ENCODE peak calls at places on chromosomes 7 and 10, in seven cellular contexts. X, D, P, B, A, H and M are unnamed samples. For H3K36me3 and H3K27me3, the result is how much of the 10 kb centered on the place peaks cover.

GRCh38 chr10:94129393-94130130 is 135.8 kb downstream of the PLCE1 start:
- DNase-seq in D (no peak), A (peak), X (no peak), B (no peak), P (no peak), H (peak), M (no peak)

GRCh38 chr10:13751191-13751764 is 164.5 kb downstream of the PRPF18 start:
- DNase-seq in P (no peak), X (no peak), H (no peak), D (no peak), B (no peak), A (no peak), M (no peak)

GRCh38 chr7:71308105-71308504 is 176.2 kb downstream of the GALNT17 start:
- DNase-seq in A (peak), H (peak), D (peak), X (no peak), B (no peak), P (no peak), M (peak)

GRCh38 chr7:22445140-22445722 is 54.8 kb downstream of the STEAP1B start:
- DNase-seq in B (peak), A (no peak), P (peak), H (peak), X (peak), D (no peak), M (peak)

GRCh38 chr7:73442222-73442902 is 8.8 kb downstream of the FZD9 start:
- DNase-seq in A (no peak), P (no peak), B (no peak), X (no peak), D (no peak), H (no peak), M (no peak)

GRCh38 chr10:106355450-106355849 is 809.1 kb downstream of the SORCS1 start:
- DNase-seq in H (no peak), P (no peak), A (no peak), D (no peak), X (peak), B (no peak), M (no peak)

GRCh38 chr10:47076949-47077348 is 165.7 kb downstream of the PTPN20 start:
- DNase-seq in B (no peak), H (no peak), P (no peak), A (no peak), X (no peak), D (no peak), M (no peak)

GRCh38 chr10:124375691-124376090 is 43.0 kb downstream of the OAT start:
- DNase-seq in D (no peak), P (no peak), B (no peak), A (no peak), X (no peak), H (no peak), M (no peak)

GRCh38 chr7:34991938-34992840 is 45.1 kb downstream of the DPY19L1 start:
- DNase-seq in P (no peak), H (no peak), D (no peak), X (no peak), B (no peak), A (no peak), M (no peak)

GRCh38 chr10:33703897-33704825 is 369.7 kb upstream of the NRP1 start:
- DNase-seq in X (no peak), D (no peak), H (no peak), P (no peak), B (no peak), A (no peak), M (no peak)

GRCh38 chr10:79102056-79102874 is 33.5 kb downstream of the ZMIZ1 start:
- DNase-seq in X (peak), D (peak), B (no peak), H (peak), P (no peak), A (peak), M (peak)

GRCh38 chr10:68594405-68594804 is 34.3 kb downstream of the TET1 start:
- DNase-seq in A (peak), B (no peak), H (no peak), X (no peak), P (no peak), D (no peak), M (no peak)

GRCh38 chr10:54139819-54140428 is 661.1 kb downstream of the PCDH15 start:
- DNase-seq in B (no peak), H (no peak), D (no peak), A (no peak), X (no peak), P (no peak), M (no peak)

GRCh38 chr7:28032738-28033380 is 147.7 kb downstream of the JAZF1 start:
- DNase-seq in A (no peak), P (no peak), D (no peak), B (no peak), H (no peak), X (no peak), M (no peak)

GRCh38 chr7:64559206-64559605 is 3.7 kb downstream of the ZNF680 start:
- DNase-seq in B (no peak), A (no peak), D (no peak), P (no peak), X (no peak), H (no peak), M (no peak)

GRCh38 chr7:33903770-33904679 is 1.3 kb upstream of the BMPER start:
- DNase-seq in A (peak), D (no peak), P (no peak), H (peak), B (no peak), X (peak), M (peak)

GRCh38 chr7:1340640-1341360 is 108.1 kb downstream of the UNCX start:
- DNase-seq in D (no peak), B (no peak), X (no peak), P (no peak), H (no peak), A (no peak), M (no peak)

GRCh38 chr10:104334965-104335650 is 3.2 kb downstream of the ITPRIP start:
- DNase-seq in D (no peak), A (no peak), B (no peak), X (no peak), P (peak), H (no peak), M (no peak)

GRCh38 chr7:15938153-15938552 is 251.7 kb upstream of the MEOX2 start:
- DNase-seq in X (no peak), H (no peak), B (no peak), P (no peak), D (no peak), A (no peak), M (no peak)

GRCh38 chr10:123720536-123720935 is 54.4 kb downstream of the GPR26 start:
- DNase-seq in X (no peak), H (no peak), P (no peak), A (no peak), D (no peak), B (no peak), M (no peak)

GRCh38 chr10:99522078-99522479 is 10.7 kb upstream of the NKX2-3 start:
- DNase-seq in D (no peak), A (no peak), H (no peak), P (no peak), X (no peak), B (no peak), M (no peak)

GRCh38 chr7:132443776-132444520 is 132.3 kb downstream of the PLXNA4 start:
- DNase-seq in X (no peak), H (no peak), P (no peak), A (no peak), B (no peak), D (no peak), M (no peak)

GRCh38 chr7:1123721-1124120 is 35.8 kb downstream of the GPER1 start:
- DNase-seq in P (peak), B (no peak), D (peak), X (peak), A (peak), H (peak), M (peak)

GRCh38 chr10:122199689-122200088 is 71.4 kb upstream of the BTBD16 start:
- DNase-seq in P (no peak), A (no peak), D (no peak), H (no peak), B (no peak), X (no peak), M (no peak)

GRCh38 chr10:103871006-103871405 is 15.6 kb upstream of the SH3PXD2A start:
- DNase-seq in P (no peak), B (no peak), H (no peak), D (no peak), X (no peak), A (no peak), M (no peak)

GRCh38 chr10:124090630-124091209 is 2.7 kb downstream of the CHST15 start:
- DNase-seq in P (no peak), D (no peak), X (no peak), H (no peak), B (no peak), A (no peak), M (no peak)

GRCh38 chr10:100887761-100888296 is 24.9 kb upstream of the SLF2 start:
- DNase-seq in H (no peak), A (no peak), X (no peak), P (peak), B (no peak), D (no peak), M (peak)

GRCh38 chr10:97781541-97782331 is 9.9 kb upstream of the SFRP5 start:
- DNase-seq in H (no peak), D (no peak), A (no peak), X (no peak), B (no peak), P (no peak), M (no peak)

GRCh38 chr10:113030453-113030852 is 80.4 kb downstream of the TCF7L2 start:
- DNase-seq in B (no peak), H (no peak), P (no peak), A (peak), X (no peak), D (no peak), M (no peak)

GRCh38 chr7:139059905-139060304 is 24.1 kb upstream of the ZC3HAV1L start:
- DNase-seq in H (no peak), X (no peak), B (no peak), P (no peak), D (no peak), A (no peak), M (no peak)

GRCh38 chr10:91909178-91909677 is at the start of gene FGFBP3:
- DNase-seq in B (no peak), X (peak), P (no peak), A (peak), H (no peak), D (no peak), M (peak)

GRCh38 chr7:116872026-116872425 is 9.6 kb downstream of the CAPZA2 start:
- DNase-seq in H (no peak), P (no peak), B (no peak), A (no peak), D (no peak), X (no peak), M (no peak)

GRCh38 chr7:36906448-36906847 is 182.2 kb upstream of the AOAH start:
- DNase-seq in B (no peak), P (no peak), H (no peak), D (no peak), X (no peak), A (peak), M (no peak)

GRCh38 chr7:93036807-93037206 is 81.0 kb downstream of the SAMD9 start:
- DNase-seq in H (no peak), P (no peak), B (no peak), A (no peak), X (no peak), D (no peak), M (no peak)

GRCh38 chr10:35913628-35914027 is 271.5 kb upstream of the FZD8 start:
- DNase-seq in P (no peak), B (no peak), X (no peak), A (no peak), D (no peak), H (no peak), M (no peak)

GRCh38 chr10:129952771-129953489 is 11.1 kb downstream of the EBF3 start:
- DNase-seq in P (no peak), B (no peak), A (no peak), X (no peak), D (no peak), H (peak), M (no peak)

GRCh38 chr10:57925045-57925444 is 342.6 kb downstream of the IPMK start:
- DNase-seq in A (peak), X (no peak), H (no peak), B (no peak), D (no peak), P (no peak), M (no peak)

DNA sequence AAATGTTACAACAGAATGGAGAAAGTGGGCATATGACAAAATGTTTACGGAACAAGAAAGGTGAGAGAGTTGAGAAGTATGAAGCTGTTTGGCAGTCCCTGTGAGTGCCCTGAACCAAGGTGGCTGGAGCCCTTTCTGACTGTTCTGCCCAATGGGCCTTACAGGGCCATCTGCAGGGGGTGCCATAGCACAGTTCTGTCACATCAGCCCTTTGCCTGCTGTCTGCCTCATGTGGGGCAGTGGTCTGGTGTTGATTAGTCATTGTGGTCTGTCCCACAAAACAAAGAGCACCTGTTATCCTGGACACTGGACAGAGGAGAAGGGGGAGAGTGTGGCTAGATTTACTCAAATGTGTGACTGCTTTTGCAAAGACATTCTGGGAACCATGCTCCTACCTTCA is 51.5 kb upstream of the OSBPL3 start:
- DNase-seq in H (no peak), A (no peak), D (no peak), X (no peak), P (no peak), B (no peak), M (no peak)
- TF ChIP-seq CTCF in H (no peak), A (no peak), D (no peak), X (no peak), P (no peak), B (no peak), M (no peak)

GRCh38 chr7:5525271-5526189 is 101.9 kb upstream of the TNRC18 start:
- DNase-seq in B (no peak), X (no peak), A (peak), H (no peak), P (no peak), D (no peak), M (peak)
- H3K36me3 ChIP-seq in B (under half), X (half or more), A (under half), H (half or more), P (half or more), D (under half), M (under half)

DNA sequence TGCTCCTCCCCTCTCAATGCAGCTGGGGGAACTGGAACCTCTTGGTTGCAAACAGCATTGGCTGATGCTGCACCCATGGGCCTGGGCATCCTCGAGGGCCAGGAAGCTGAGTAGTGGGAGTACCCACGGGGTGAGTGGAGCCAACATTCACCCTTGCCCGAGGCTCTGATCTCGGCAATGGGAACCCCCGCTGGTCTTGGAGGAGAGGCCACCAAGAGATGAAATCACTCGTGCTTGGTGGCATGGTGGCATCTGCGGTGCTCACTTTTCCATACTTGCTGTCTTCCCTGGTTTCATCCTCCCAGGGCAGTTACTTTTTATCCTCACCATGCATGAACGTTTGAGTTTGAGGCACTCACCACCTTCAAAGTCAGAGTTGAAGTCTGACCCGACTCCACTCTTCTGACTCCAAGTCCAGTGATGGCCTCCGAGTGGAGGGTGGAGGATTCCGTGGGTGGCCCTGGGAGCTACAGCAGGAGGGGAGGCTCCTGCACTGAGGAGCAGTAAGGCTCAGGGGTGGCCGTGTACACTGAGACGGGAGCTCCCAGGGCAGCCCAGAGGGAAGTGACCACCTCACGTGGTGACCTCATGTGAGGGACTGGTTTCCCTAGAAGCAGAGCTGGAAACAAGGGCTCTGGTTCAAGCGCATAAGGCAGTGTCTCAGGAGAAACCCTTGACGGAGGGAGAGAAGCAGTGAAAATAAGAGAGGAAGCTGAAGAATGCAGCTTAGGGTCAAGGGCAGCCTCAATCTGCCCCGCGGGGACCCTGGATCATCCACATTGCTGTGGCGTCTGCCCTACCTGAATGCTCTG is 349.1 kb downstream of the TCERG1L start:
- DNase-seq in D (no peak), H (no peak), B (no peak), P (no peak), X (no peak), A (no peak), M (no peak)
- H3K27me3 ChIP-seq in D (under half), H (under half), B (under half), P (under half), X (under half), A (under half), M (under half)

GRCh38 chr10:127228195-127228785 is 31.9 kb upstream of the INSYN2A start:
- DNase-seq in P (no peak), B (no peak), H (peak), X (peak), A (no peak), D (peak), M (no peak)
- TF ChIP-seq CTCF in P (no peak), B (no peak), H (no peak), X (peak), A (no peak), D (no peak), M (no peak)

GRCh38 chr10:77827383-77827782 is 99.2 kb downstream of the DLG5 start:
- DNase-seq in D (no peak), X (no peak), H (no peak), B (no peak), P (no peak), A (no peak), M (no peak)

GRCh38 chr10:77825965-77826364 is 100.6 kb downstream of the DLG5 start:
- DNase-seq in P (no peak), B (no peak), A (no peak), X (no peak), H (no peak), D (no peak), M (no peak)

GRCh38 chr10:77824893-77825292 is 101.7 kb downstream of the DLG5 start:
- DNase-seq in P (no peak), D (no peak), H (no peak), B (no peak), X (no peak), A (no peak), M (no peak)

GRCh38 chr10:77829356-77829755 is 97.2 kb downstream of the DLG5 start:
- DNase-seq in X (no peak), A (no peak), H (no peak), D (no peak), P (no peak), B (no peak), M (no peak)

DNA sequence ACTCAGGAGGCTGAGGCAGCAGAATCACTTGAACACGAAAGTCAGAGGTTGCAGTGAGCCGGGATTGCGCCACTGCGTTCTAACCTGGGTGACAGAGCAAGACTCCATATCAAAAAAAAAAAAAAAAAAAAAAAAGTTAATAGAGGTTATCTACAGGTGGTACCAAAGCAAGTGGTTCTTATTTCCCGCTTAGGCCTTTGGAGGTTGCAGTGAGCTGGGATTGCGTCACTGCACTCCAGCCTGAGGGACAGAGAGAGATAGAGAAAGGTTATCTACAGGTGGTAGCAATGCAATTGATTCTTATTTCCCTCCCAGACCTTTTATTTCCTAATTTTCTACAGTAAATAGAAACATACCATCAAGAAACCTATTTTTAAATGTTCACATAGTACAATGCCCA is 98.2 kb downstream of the DLG5 start:
- DNase-seq in H (no peak), B (no peak), A (no peak), D (no peak), X (no peak), P (no peak), M (no peak)
- H3K36me3 ChIP-seq in H (half or more), B (under half), A (under half), D (under half), X (half or more), P (half or more), M (under half)

GRCh38 chr10:71523756-71524155 is 127.0 kb downstream of the CDH23 start:
- DNase-seq in P (no peak), A (no peak), D (no peak), B (no peak), H (no peak), X (no peak), M (no peak)
- H3K27me3 ChIP-seq in P (under half), A (under half), D (under half), B (under half), H (under half), X (under half), M (under half)

GRCh38 chr7:110766874-110767273 is 324.1 kb upstream of the LRRN3 start:
- DNase-seq in B (no peak), X (no peak), H (no peak), A (no peak), P (no peak), D (no peak), M (no peak)
- TF ChIP-seq CTCF in B (no peak), X (no peak), H (no peak), A (no peak), P (no peak), D (no peak), M (no peak)